ENCODE peak calls at places on chromosomes 1 and 21, in four cellular contexts. W is fibroblast of mammary gland, E is cardiac fibroblast, R is psoas muscle. B is an unnamed sample.

GRCh38 chr1:156689960-156690672 is 12.9 kb upstream of the NES start:
- DNase-seq in E (peak; percentile 53), W (peak; percentile 40), R (no peak), B (no peak)

GRCh38 chr1:232335261-232335660 is 294.7 kb downstream of the SIPA1L2 start:
- DNase-seq in W (no peak), E (no peak), R (no peak), B (no peak)

GRCh38 chr1:243294723-243295121 is 38.9 kb downstream of the SDCCAG8 start:
- DNase-seq in W (peak; percentile 85), R (no peak), E (peak; percentile 88), B (peak; percentile 62)

GRCh38 chr1:95002657-95003432 is 69.9 kb downstream of the ALG14 start:
- DNase-seq in R (no peak), W (peak; percentile 46), E (no peak), B (peak; percentile 60)

GRCh38 chr1:88673446-88673845 is 10.6 kb upstream of the PKN2 start:
- DNase-seq in R (no peak), E (no peak), W (no peak), B (no peak)

GRCh38 chr1:167439301-167439988 is 78.9 kb downstream of the CD247 start:
- DNase-seq in E (peak; percentile 56), W (peak; percentile 37), R (no peak), B (peak; percentile 39)

GRCh38 chr1:233518344-233518743 is 95.6 kb upstream of the KCNK1 start:
- DNase-seq in W (peak; percentile 48), E (peak; percentile 4), R (no peak), B (peak; percentile 25)

GRCh38 chr1:18073066-18073642 is 34.4 kb upstream of the IGSF21 start:
- DNase-seq in E (no peak), W (no peak), R (no peak), B (no peak)

GRCh38 chr21:23152130-23152529 is 2153.9 kb downstream of the NCAM2 start:
- DNase-seq in W (no peak), R (no peak), E (no peak), B (no peak)

DNA sequence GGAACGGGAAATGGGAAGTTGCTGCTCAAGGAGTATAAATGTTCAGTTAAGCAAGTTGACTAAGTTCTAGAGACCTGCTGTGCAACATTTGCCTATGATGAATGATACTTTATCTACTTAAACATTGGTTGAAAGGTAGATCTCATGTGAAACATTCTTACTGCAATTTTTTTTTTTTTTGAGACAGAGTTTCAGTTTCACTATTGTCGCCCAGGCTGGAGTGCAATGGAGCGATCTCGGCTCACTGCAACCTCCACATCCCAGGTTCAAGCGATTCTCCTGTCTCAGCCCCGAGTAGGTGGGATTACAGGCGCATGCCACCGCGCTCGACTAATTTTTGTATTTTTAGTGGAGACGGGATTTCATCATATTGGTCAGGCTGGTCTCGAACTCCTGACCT is 197.7 kb downstream of the HIVEP3 start:
- DNase-seq in W (no peak), E (no peak), R (no peak), B (no peak)
- H3K4me3 ChIP-seq in W (no peak overlapping the region), E (no peak overlapping the region), R (no peak overlapping the region), B (no peak overlapping the region)

DNA sequence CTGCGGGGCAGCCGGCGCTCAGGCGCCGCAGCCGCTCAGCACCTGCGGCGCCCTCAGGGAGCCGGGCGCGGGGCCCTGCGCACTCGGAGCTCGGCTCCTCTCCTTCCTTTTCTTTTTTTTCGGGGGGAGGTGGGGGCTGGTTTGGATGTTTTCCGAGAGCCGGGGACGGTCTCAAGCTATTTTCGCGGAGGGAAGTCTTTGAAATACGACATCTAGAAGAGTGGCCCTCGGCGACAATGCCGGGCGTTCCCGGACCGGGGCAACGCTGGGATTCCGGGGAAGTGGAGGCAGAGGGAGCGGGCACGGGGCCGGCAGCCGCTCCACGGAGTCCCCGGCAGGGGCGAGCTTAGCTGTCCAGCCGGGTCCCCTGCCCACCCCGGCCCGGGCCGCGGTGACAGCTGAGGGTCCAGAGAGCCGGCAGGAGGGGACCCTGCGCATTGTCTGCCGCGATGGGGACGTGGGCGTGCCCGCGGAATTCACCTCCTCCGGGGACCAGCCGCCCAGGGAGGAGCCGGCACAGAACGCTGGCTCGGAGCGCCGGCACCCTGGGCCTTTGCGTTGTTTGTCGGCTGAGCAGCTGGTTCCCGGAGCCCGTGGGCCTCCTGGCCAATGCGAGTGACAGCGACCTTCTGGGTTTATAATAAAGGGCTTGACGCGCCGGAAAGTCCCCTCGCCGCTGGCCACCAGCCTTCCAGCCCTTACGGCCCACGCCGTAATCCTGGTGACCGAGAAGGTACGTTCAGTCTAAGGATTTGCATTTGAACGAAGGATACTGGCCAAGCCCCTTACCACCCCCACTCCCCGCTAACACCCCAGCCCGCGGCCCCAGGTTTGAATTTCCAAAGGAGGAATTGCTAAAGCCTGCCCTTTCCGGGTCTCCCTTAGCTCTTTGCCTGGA is 582 bp downstream of the SLC37A1 start:
- DNase-seq in W (no peak), E (peak; percentile 36), R (peak; percentile 46), B (no peak)
- TF ChIP-seq CTCF in W (no peak), E (no peak), R (no peak), B (no peak)

GRCh38 chr1:111199329-111199728 is 1.1 kb downstream of the DENND2D start:
- DNase-seq in W (no peak), R (no peak), E (no peak), B (no peak)
- H3K4me3 ChIP-seq in W (no peak overlapping the region), R (peak overlapping the region; percentile 18), E (no peak overlapping the region), B (no peak overlapping the region)

GRCh38 chr21:41459884-41460534 is 34.0 kb downstream of the MX1 start:
- DNase-seq in W (no peak), E (no peak), R (no peak), B (no peak)
- TF ChIP-seq CTCF in W (no peak), E (no peak), R (no peak), B (no peak)

GRCh38 chr1:26305667-26306289 is 658 bp downstream of the UBXN11 start:
- DNase-seq in E (no peak), R (no peak), W (no peak), B (no peak)

GRCh38 chr1:26306290-26307221 is at the start of gene UBXN11:
- DNase-seq in E (peak; percentile 96), W (peak; percentile 91), R (peak; percentile 87), B (peak; percentile 94)

GRCh38 chr1:26302733-26303405 is 3.6 kb downstream of the UBXN11 start:
- DNase-seq in E (peak; percentile 86), R (peak; percentile 46), W (peak; percentile 96), B (peak; percentile 82)

GRCh38 chr1:26307363-26307781 is 936 bp upstream of the UBXN11 start:
- DNase-seq in R (no peak), W (no peak), E (no peak), B (no peak)
- H3K4me3 ChIP-seq in R (peak overlapping the region; percentile 95), W (no peak overlapping the region), E (no peak overlapping the region), B (no peak overlapping the region)

GRCh38 chr1:160884579-160884978 is 401 bp downstream of the ITLN1 start:
- DNase-seq in R (no peak), E (no peak), W (no peak), B (no peak)
- TF ChIP-seq CTCF in R (no peak), E (no peak), W (no peak), B (peak; percentile 2)

GRCh38 chr1:208240698-208241355 is 3.4 kb downstream of the PLXNA2 start:
- DNase-seq in R (no peak), E (no peak), W (no peak), B (no peak)

GRCh38 chr1:208238710-208239517 is 5.3 kb downstream of the PLXNA2 start:
- DNase-seq in E (peak; percentile 76), W (peak; percentile 61), R (no peak), B (peak; percentile 66)

GRCh38 chr1:208242186-208242585 is 2.0 kb downstream of the PLXNA2 start:
- DNase-seq in R (no peak), E (no peak), W (no peak), B (no peak)

GRCh38 chr1:208241541-208241940 is 2.6 kb downstream of the PLXNA2 start:
- DNase-seq in R (no peak), W (no peak), E (no peak), B (no peak)

GRCh38 chr1:208239518-208240381 is 4.4 kb downstream of the PLXNA2 start:
- DNase-seq in W (no peak), E (no peak), R (no peak), B (no peak)
- H3K4me3 ChIP-seq in W (no peak overlapping the region), E (no peak overlapping the region), R (peak overlapping the region; percentile 84), B (no peak overlapping the region)

GRCh38 chr1:213122514-213122929 is 71.5 kb downstream of the RPS6KC1 start:
- DNase-seq in E (peak; percentile 81), R (no peak), W (peak; percentile 76), B (peak; percentile 72)
- TF ChIP-seq CTCF in E (peak; percentile 32), R (peak; percentile 61), W (peak; percentile 47), B (peak; percentile 43)

GRCh38 chr1:6545276-6545934 is 8.9 kb downstream of the NOL9 start:
- DNase-seq in W (peak; percentile 31), R (no peak), E (peak; percentile 48), B (no peak)
- H3K4me3 ChIP-seq in W (no peak overlapping the region), R (no peak overlapping the region), E (no peak overlapping the region), B (no peak overlapping the region)

DNA sequence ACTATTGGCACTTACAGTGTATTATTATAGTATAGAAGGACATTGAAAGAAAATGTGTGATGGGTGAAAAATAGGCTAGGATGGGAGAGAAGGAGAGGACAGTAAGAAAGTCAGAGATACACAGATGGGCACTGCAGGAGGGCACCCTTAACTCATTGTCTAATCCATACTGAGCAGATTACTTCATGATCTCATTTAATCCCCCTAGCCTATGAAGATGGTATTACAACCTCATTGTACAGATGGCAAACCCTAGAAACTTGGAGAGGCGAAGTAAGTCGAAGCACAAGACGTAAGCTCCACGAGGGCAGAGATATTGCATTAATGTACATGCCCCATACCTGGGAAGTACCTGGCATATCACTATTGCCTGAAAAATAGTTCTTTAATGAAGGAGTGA is 346.9 kb upstream of the DAB1 start:
- DNase-seq in W (peak; percentile 18), E (peak; percentile 9), R (no peak), B (no peak)
- TF ChIP-seq CTCF in W (peak; percentile 41), E (peak; percentile 25), R (no peak), B (peak; percentile 11)

B was measured in fibroblast of villous mesenchyme.